ENCODE peak calls at places on chromosomes 11 and 22, in ten cellular contexts. Z, H, R, X, P, N, Q, G, S and T are unnamed samples.

GRCh38 chr22:18113680-18114394 is 3.2 kb downstream of the TUBA8 start:
- DNase-seq in Z (no peak), H (no peak), R (no peak), X (no peak), P (no peak), N (no peak), Q (no peak), G (peak), S (no peak), T (no peak)

GRCh38 chr22:45441158-45441557 is 27.7 kb downstream of the RIBC2 start:
- DNase-seq in Z (peak), H (peak), R (peak), X (peak), P (no peak), N (peak), Q (peak), G (peak), S (no peak), T (no peak)

GRCh38 chr11:32005786-32006406 is 85.0 kb upstream of the RCN1 start:
- DNase-seq in Z (no peak), H (no peak), R (peak), X (no peak), P (no peak), N (no peak), Q (no peak), G (peak), S (no peak), T (no peak)

GRCh38 chr22:19325296-19325950 is 33.9 kb upstream of the CLTCL1 start:
- DNase-seq in Z (no peak), H (no peak), R (peak), X (peak), P (no peak), N (no peak), Q (no peak), G (no peak), S (no peak), T (no peak)

GRCh38 chr11:57781529-57781943 is 19.9 kb downstream of the CTNND1 start:
- DNase-seq in Z (no peak), H (no peak), R (no peak), X (no peak), P (no peak), N (no peak), Q (no peak), G (no peak), S (no peak), T (peak)

GRCh38 chr11:10405858-10406592 is 49.0 kb upstream of the AMPD3 start:
- DNase-seq in Z (peak), H (peak), R (peak), X (peak), P (peak), N (peak), Q (peak), G (peak), S (peak), T (peak)

GRCh38 chr11:2433106-2433925 is 11.0 kb downstream of the TRPM5 start:
- DNase-seq in Z (no peak), H (no peak), R (no peak), X (no peak), P (no peak), N (no peak), Q (no peak), G (no peak), S (no peak), T (no peak)

GRCh38 chr11:36510567-36511020 is 522 bp upstream of the TRAF6 start:
- DNase-seq in Z (no peak), H (no peak), R (peak), X (peak), P (no peak), N (no peak), Q (no peak), G (peak), S (no peak), T (no peak)

GRCh38 chr22:30284172-30284571 is 5.1 kb downstream of the CASTOR1 start:
- DNase-seq in Z (no peak), H (no peak), R (no peak), X (no peak), P (no peak), N (no peak), Q (no peak), G (no peak), S (no peak), T (no peak)

GRCh38 chr11:65646921-65647701 is 9.2 kb downstream of the SIPA1 start:
- DNase-seq in Z (no peak), H (no peak), R (peak), X (no peak), P (no peak), N (no peak), Q (no peak), G (no peak), S (no peak), T (peak)

GRCh38 chr22:43185860-43186261 is 1.1 kb downstream of the TTLL12 start:
- DNase-seq in Z (no peak), H (no peak), R (peak), X (no peak), P (no peak), N (no peak), Q (no peak), G (peak), S (no peak), T (peak)

GRCh38 chr11:111177037-111177988 is 68.2 kb upstream of the POU2AF2 start:
- DNase-seq in Z (no peak), H (no peak), R (no peak), X (no peak), P (no peak), N (no peak), Q (no peak), G (no peak), S (no peak), T (peak)

GRCh38 chr11:58769308-58769707 is 37.6 kb upstream of the GLYAT start:
- DNase-seq in Z (no peak), H (no peak), R (no peak), X (no peak), P (no peak), N (no peak), Q (no peak), G (no peak), S (no peak), T (no peak)

GRCh38 chr11:7020183-7020917 is at the start of the genes NLRP14 and ZNF214:
- DNase-seq in Z (peak), H (no peak), R (peak), X (peak), P (no peak), N (no peak), Q (peak), G (peak), S (peak), T (peak)

GRCh38 chr11:6654281-6655019 is 1.2 kb downstream of the DCHS1 start:
- DNase-seq in Z (no peak), H (no peak), R (no peak), X (no peak), P (no peak), N (no peak), Q (no peak), G (peak), S (no peak), T (no peak)

GRCh38 chr11:38252620-38253019 is 1654.6 kb upstream of the RAG2 start:
- DNase-seq in Z (no peak), H (no peak), R (peak), X (no peak), P (no peak), N (no peak), Q (no peak), G (no peak), S (no peak), T (no peak)

GRCh38 chr22:17116931-17117330 is 4.2 kb downstream of the TMEM121B start:
- DNase-seq in Z (no peak), H (no peak), R (no peak), X (no peak), P (no peak), N (no peak), Q (no peak), G (peak), S (no peak), T (no peak)

GRCh38 chr22:19222242-19223005 is 43.9 kb upstream of the SLC25A1 start:
- DNase-seq in Z (no peak), H (no peak), R (no peak), X (no peak), P (no peak), N (no peak), Q (no peak), G (no peak), S (no peak), T (no peak)

GRCh38 chr22:43861529-43861928 is 784 bp downstream of the SULT4A1 start:
- DNase-seq in Z (no peak), H (no peak), R (peak), X (peak), P (no peak), N (no peak), Q (no peak), G (no peak), S (no peak), T (no peak)

GRCh38 chr11:69274531-69275016 is 19.4 kb upstream of the MYEOV start:
- DNase-seq in Z (no peak), H (no peak), R (no peak), X (no peak), P (no peak), N (no peak), Q (no peak), G (no peak), S (no peak), T (peak)

GRCh38 chr11:69641681-69642548 is 959 bp downstream of the CCND1 start:
- DNase-seq in Z (no peak), H (no peak), R (no peak), X (no peak), P (no peak), N (peak), Q (no peak), G (no peak), S (no peak), T (no peak)

GRCh38 chr11:73383249-73384126 is 7.3 kb downstream of the RELT start:
- DNase-seq in Z (no peak), H (no peak), R (no peak), X (no peak), P (no peak), N (no peak), Q (no peak), G (no peak), S (no peak), T (no peak)